ENCODE peak calls at places on chromosomes 7 and 10, in six cellular contexts. M is AG08396, W is GM10248, S is fibroblast of the aortic adventitia, K is mesothelial cell of epicardium, C is substantia nigra. X is an unnamed sample.

GRCh38 chr10:71269301-71270288 is 49.5 kb upstream of the SLC29A3 start:
- DNase-seq in W (no peak), K (no peak), S (peak), C (no peak), M (no peak), X (no peak)

GRCh38 chr10:126247454-126247975 is 140.8 kb downstream of the ADAM12 start:
- DNase-seq in C (no peak), W (no peak), M (peak), K (no peak), S (peak), X (no peak)

GRCh38 chr7:135441791-135442190 is 68.1 kb downstream of the CNOT4 start:
- DNase-seq in S (peak), C (no peak), W (no peak), M (peak), K (no peak), X (no peak)

GRCh38 chr7:51288896-51289607 is 27.6 kb downstream of the COBL start:
- DNase-seq in C (no peak), W (no peak), S (no peak), M (no peak), K (no peak), X (peak)

GRCh38 chr10:73117976-73118743 is 7.9 kb downstream of the NUDT13 start:
- DNase-seq in S (peak), K (no peak), W (peak), C (no peak), M (no peak), X (no peak)

GRCh38 chr7:129612112-129613015 is 844 bp downstream of the NRF1 start:
- DNase-seq in W (no peak), S (peak), K (peak), C (peak), M (no peak), X (peak)

GRCh38 chr7:80884511-80885195 is 34.2 kb downstream of the SEMA3C start:
- DNase-seq in S (no peak), M (no peak), C (no peak), W (no peak), K (no peak), X (no peak)

GRCh38 chr10:44182909-44183308 is 202.0 kb downstream of the CXCL12 start:
- DNase-seq in M (no peak), K (no peak), S (no peak), W (no peak), C (no peak), X (no peak)

GRCh38 chr10:43160067-43160918 is 22.0 kb downstream of the CSGALNACT2 start:
- DNase-seq in S (peak), C (no peak), M (peak), W (peak), K (no peak), X (no peak)

GRCh38 chr7:5773661-5774086 is 7.8 kb downstream of the RNF216 start:
- DNase-seq in M (peak), K (no peak), S (peak), C (no peak), W (no peak), X (no peak)

GRCh38 chr7:100835903-100836811 is 8.8 kb upstream of the EPHB4 start:
- DNase-seq in W (no peak), M (peak), S (no peak), C (no peak), K (no peak), X (no peak)

GRCh38 chr7:30845426-30846135 is 66.1 kb upstream of the AQP1 start:
- DNase-seq in M (peak), W (no peak), S (peak), C (peak), K (no peak), X (no peak)

GRCh38 chr10:65675236-65675635 is 1250.6 kb upstream of the LRRTM3 start:
- DNase-seq in S (no peak), K (no peak), W (no peak), C (no peak), M (no peak), X (no peak)

GRCh38 chr7:41995632-41996271 is 241.3 kb downstream of the GLI3 start:
- DNase-seq in S (no peak), C (no peak), K (no peak), M (no peak), W (no peak), X (no peak)

GRCh38 chr7:20064181-20064970 is 152.8 kb downstream of the MACC1 start:
- DNase-seq in M (peak), C (no peak), W (no peak), K (no peak), S (peak), X (no peak)

GRCh38 chr10:58473966-58474365 is 38.7 kb upstream of the BICC1 start:
- DNase-seq in C (no peak), W (no peak), K (no peak), M (no peak), S (peak), X (no peak)

GRCh38 chr10:17203416-17203815 is 1.9 kb upstream of the TRDMT1 start:
- DNase-seq in K (no peak), W (no peak), C (no peak), S (no peak), M (no peak), X (no peak)

GRCh38 chr10:112875474-112876267 is 74.4 kb upstream of the TCF7L2 start:
- DNase-seq in S (peak), K (no peak), C (no peak), W (no peak), M (peak), X (no peak)

X was measured in dorsolateral prefrontal cortex.